ENCODE peak calls at places on chromosomes 6 and 20, in six cellular contexts. D is IMR-90, Z is pancreas, K is epithelial cell of esophagus, A is fibroblast of lung, B is cardiac fibroblast. S is an unnamed sample.

GRCh38 chr6:111884068-111884467 is 10.8 kb upstream of the FYN start:
- DNase-seq in D (no peak), Z (no peak), K (no peak), A (no peak), B (no peak), S (no peak)

GRCh38 chr6:37456816-37457560 is 24.0 kb downstream of the CMTR1 start:
- DNase-seq in D (peak; percentile 82), Z (no peak), K (peak; percentile 75), A (peak; percentile 93), B (peak; percentile 92), S (peak; percentile 96)

GRCh38 chr6:54112171-54112650 is 968 bp downstream of the MLIP start:
- DNase-seq in D (no peak), Z (no peak), K (no peak), A (peak; percentile 52), B (no peak), S (no peak)

GRCh38 chr6:167044696-167045095 is 45.5 kb downstream of the CEP43 start:
- DNase-seq in D (peak; percentile 44), Z (no peak), K (no peak), A (peak; percentile 4), B (peak; percentile 47), S (peak; percentile 38)

GRCh38 chr6:129766959-129767728 is 57.2 kb upstream of the ARHGAP18 start:
- DNase-seq in D (peak; percentile 77), Z (peak; percentile 61), K (peak; percentile 74), A (peak; percentile 82), B (peak; percentile 57), S (peak; percentile 63)

GRCh38 chr6:67535946-67536345 is 1099.1 kb upstream of the ADGRB3 start:
- DNase-seq in D (no peak), Z (no peak), K (no peak), A (peak; percentile 63), B (peak; percentile 41), S (peak; percentile 44)

GRCh38 chr6:21377356-21377755 is 216.2 kb upstream of the SOX4 start:
- DNase-seq in D (no peak), Z (no peak), K (no peak), A (peak; percentile 33), B (no peak), S (no peak)

GRCh38 chr6:165726915-165727314 is 63.9 kb upstream of the PDE10A start:
- DNase-seq in D (no peak), Z (no peak), K (no peak), A (peak; percentile 17), B (peak; percentile 28), S (peak; percentile 20)

GRCh38 chr6:10837692-10837996 is 695 bp downstream of the MAK start:
- DNase-seq in D (no peak), Z (peak; percentile 61), K (peak; percentile 18), A (no peak), B (peak; percentile 22), S (no peak)

GRCh38 chr6:152595507-152595906 is 41.7 kb downstream of the SYNE1 start:
- DNase-seq in D (peak; percentile 17), Z (no peak), K (peak; percentile 23), A (no peak), B (peak; percentile 33), S (peak; percentile 14)

GRCh38 chr20:25051386-25052155 is 6.4 kb downstream of the ACSS1 start:
- DNase-seq in D (no peak), Z (peak; percentile 35), K (no peak), A (no peak), B (no peak), S (no peak)

GRCh38 chr20:25054133-25054820 is 3.7 kb downstream of the ACSS1 start:
- DNase-seq in D (no peak), Z (peak; percentile 54), K (no peak), A (no peak), B (no peak), S (no peak)

GRCh38 chr20:25054995-25055629 is 2.8 kb downstream of the ACSS1 start:
- DNase-seq in D (peak; percentile 13), Z (peak; percentile 9), K (no peak), A (peak; percentile 10), B (peak; percentile 51), S (peak; percentile 58)

GRCh38 chr20:25052255-25053206 is 5.4 kb downstream of the ACSS1 start:
- DNase-seq in D (no peak), Z (peak; percentile 46), K (no peak), A (peak; percentile 45), B (no peak), S (no peak)

GRCh38 chr20:25053207-25054132 is 4.5 kb downstream of the ACSS1 start:
- DNase-seq in D (peak; percentile 41), Z (peak; percentile 44), K (no peak), A (peak; percentile 47), B (peak; percentile 41), S (peak; percentile 41)
- H3K4me3 ChIP-seq in D (no peak overlapping the region), Z (no peak overlapping the region), K (no peak overlapping the region), A (no peak overlapping the region), B (no peak overlapping the region), S (no peak overlapping the region)

DNA sequence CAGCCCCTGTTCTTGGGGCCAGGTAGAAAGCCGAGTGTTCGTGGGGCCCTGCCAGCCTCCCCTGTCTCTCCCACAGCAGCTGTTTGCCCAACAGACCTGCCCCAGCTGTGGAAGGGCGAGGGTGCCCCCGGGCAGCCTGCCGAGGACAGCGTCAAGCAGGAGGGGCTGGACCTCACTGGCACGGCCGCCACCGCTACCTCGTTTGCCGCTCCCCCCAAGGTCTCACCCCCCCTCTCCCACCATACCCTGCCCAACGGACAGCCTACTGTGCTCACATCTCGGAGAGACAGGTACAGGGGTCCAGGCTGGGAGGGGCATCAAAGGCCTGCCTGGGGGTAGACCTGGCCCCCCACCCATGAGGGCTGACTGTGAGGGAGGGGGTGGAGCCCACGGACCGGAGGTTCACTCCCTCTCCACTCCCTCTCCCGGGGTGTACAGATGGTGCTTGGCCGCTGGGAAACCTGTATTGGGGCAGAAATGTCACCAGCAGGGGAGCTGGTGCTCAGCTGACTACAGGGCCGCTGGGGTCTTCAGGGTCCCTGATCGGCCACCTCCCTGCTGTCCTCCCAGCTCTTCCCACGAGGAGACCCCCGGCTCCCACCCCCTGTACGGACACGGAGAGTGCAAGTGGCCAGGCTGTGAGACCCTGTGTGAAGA is 41.2 kb downstream of the FOXP4 start:
- DNase-seq in D (no peak), Z (no peak), K (no peak), A (no peak), B (no peak), S (no peak)
- TF ChIP-seq CTCF in D (no peak), Z (no peak), K (no peak), A (no peak), B (no peak), S (no peak)

DNA sequence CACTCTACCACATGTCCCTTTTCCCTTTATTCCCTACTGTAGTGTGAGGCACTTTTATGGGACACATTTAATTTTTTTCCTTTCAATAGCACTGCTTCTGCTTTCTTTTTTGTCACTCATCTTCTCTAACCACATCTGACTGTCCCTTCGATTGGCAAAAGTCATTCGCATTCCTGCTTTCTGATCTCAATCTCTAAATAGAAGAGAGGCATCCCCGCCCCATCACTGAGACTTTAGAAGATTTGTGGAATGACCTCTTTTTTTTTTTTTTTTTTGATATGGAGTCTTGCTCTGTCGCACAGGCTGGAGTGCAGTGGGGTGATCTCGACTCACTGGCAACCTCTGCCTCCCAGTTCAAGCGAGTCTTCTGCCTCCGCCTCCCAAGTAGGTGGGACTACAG is 9.1 kb downstream of the ZNF292 start:
- DNase-seq in D (no peak), Z (no peak), K (no peak), A (no peak), B (no peak), S (no peak)
- H3K4me3 ChIP-seq in D (no peak overlapping the region), Z (no peak overlapping the region), K (no peak overlapping the region), A (no peak overlapping the region), B (no peak overlapping the region), S (no peak overlapping the region)

GRCh38 chr6:110378552-110378951 is 20.4 kb upstream of the METTL24 start:
- DNase-seq in D (no peak), Z (no peak), K (no peak), A (no peak), B (no peak), S (no peak)
- TF ChIP-seq CTCF in D (no peak), Z (no peak), K (no peak), A (no peak), B (no peak), S (no peak)

DNA sequence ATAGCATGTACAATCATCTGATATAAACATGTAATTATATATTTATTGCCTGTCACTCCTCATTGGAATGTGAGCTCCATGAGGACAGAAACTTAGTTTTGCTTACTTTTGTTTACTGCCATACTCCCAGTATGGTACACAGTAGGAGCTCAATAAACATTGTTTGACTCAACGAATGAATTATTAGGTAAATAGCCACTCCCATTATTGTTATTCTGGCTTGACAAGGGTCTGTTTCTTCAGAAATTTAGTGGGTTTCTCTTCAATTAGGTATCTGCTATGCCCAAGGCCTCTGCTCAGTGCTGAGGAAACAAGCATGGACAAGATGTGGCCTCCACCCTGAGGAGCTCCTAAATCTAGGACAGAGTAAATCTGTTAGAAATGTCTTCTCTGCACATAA is 6.3 kb downstream of the BCL2L1 start:
- DNase-seq in D (no peak), Z (no peak), K (no peak), A (no peak), B (no peak), S (no peak)
- H3K4me3 ChIP-seq in D (no peak overlapping the region), Z (no peak overlapping the region), K (no peak overlapping the region), A (peak overlapping the region; percentile 41), B (no peak overlapping the region), S (no peak overlapping the region)

GRCh38 chr20:49394757-49395156 is 87.7 kb downstream of the KCNB1 start:
- DNase-seq in D (no peak), Z (no peak), K (no peak), A (no peak), B (no peak), S (no peak)

GRCh38 chr20:49395659-49396058 is 86.8 kb downstream of the KCNB1 start:
- DNase-seq in D (no peak), Z (no peak), K (no peak), A (no peak), B (no peak), S (no peak)

GRCh38 chr20:49397525-49397924 is 84.9 kb downstream of the KCNB1 start:
- DNase-seq in D (peak; percentile 25), Z (no peak), K (peak; percentile 55), A (peak; percentile 34), B (peak; percentile 67), S (peak; percentile 82)

GRCh38 chr20:49395183-49395582 is 87.3 kb downstream of the KCNB1 start:
- DNase-seq in D (no peak), Z (no peak), K (no peak), A (no peak), B (no peak), S (peak; percentile 45)

GRCh38 chr20:49396230-49396629 is 86.2 kb downstream of the KCNB1 start:
- DNase-seq in D (no peak), Z (no peak), K (no peak), A (no peak), B (no peak), S (no peak)
- TF ChIP-seq CTCF in D (peak; percentile 25), Z (no peak), K (no peak), A (no peak), B (peak; percentile 22), S (peak; percentile 19)

GRCh38 chr6:41469951-41470340 is 76.2 kb upstream of the FOXP4 start:
- DNase-seq in D (no peak), Z (no peak), K (peak; percentile 7), A (peak; percentile 53), B (no peak), S (no peak)
- H3K4me3 ChIP-seq in D (no peak overlapping the region), Z (no peak overlapping the region), K (no peak overlapping the region), A (no peak overlapping the region), B (no peak overlapping the region), S (no peak overlapping the region)

GRCh38 chr6:109183109-109183508 is 87.8 kb downstream of the CEP57L1 start:
- DNase-seq in D (no peak), Z (no peak), K (no peak), A (no peak), B (no peak), S (peak; percentile 23)
- TF ChIP-seq CTCF in D (no peak), Z (no peak), K (no peak), A (no peak), B (no peak), S (no peak)

S was measured in fibroblast of mammary gland.